ENCODE peak calls at places on chromosomes 3 and 15, in five cellular contexts. U is HCT116, P is neural progenitor cell, B is PC-3, L is hepatocyte. V is an unnamed sample.

GRCh38 chr3:160331127-160331937 is 67.7 kb downstream of the IFT80 start:
- DNase-seq in U (peak; percentile 29), P (no peak), B (peak; percentile 76), L (peak; percentile 21), V (no peak)

GRCh38 chr3:149004622-149005021 is 13.3 kb downstream of the GYG1 start:
- DNase-seq in U (no peak), P (peak; percentile 5), B (peak; percentile 72), L (no peak), V (no peak)

GRCh38 chr3:30495172-30496124 is 111.0 kb upstream of the TGFBR2 start:
- DNase-seq in U (no peak), P (no peak), B (peak; percentile 37), L (no peak), V (no peak)

GRCh38 chr3:36942632-36943248 is 2.1 kb downstream of the TRANK1 start:
- DNase-seq in U (no peak), P (no peak), B (no peak), L (peak; percentile 47), V (no peak)

GRCh38 chr15:45773149-45773548 is 138.3 kb downstream of the SQOR start:
- DNase-seq in U (no peak), P (no peak), B (no peak), L (no peak), V (no peak)

GRCh38 chr3:126465928-126466564 is 9.6 kb downstream of the ZXDC start:
- DNase-seq in U (no peak), P (no peak), B (no peak), L (no peak), V (no peak)

GRCh38 chr3:180680097-180680430 is 775 bp upstream of the CCDC39 start:
- DNase-seq in U (no peak), P (peak; percentile 66), B (no peak), L (peak; percentile 49), V (peak; percentile 18)

GRCh38 chr15:51199541-51199940 is 104.8 kb upstream of the TNFAIP8L3 start:
- DNase-seq in U (no peak), P (no peak), B (no peak), L (no peak), V (no peak)

GRCh38 chr15:43144512-43144911 is 11.1 kb downstream of the TMEM62 start:
- DNase-seq in U (no peak), P (no peak), B (no peak), L (no peak), V (peak; percentile 50)

GRCh38 chr15:38389924-38390542 is 63.9 kb upstream of the FAM98B start:
- DNase-seq in U (peak; percentile 37), P (peak; percentile 70), B (peak; percentile 81), L (peak; percentile 71), V (peak; percentile 68)

GRCh38 chr3:83002869-83003445 is 1241.5 kb upstream of the GBE1 start:
- DNase-seq in U (no peak), P (no peak), B (no peak), L (no peak), V (peak; percentile 79)

GRCh38 chr15:64092864-64093626 is 593 bp downstream of the CIAO2A start:
- DNase-seq in U (no peak), P (peak; percentile 61), B (peak; percentile 12), L (peak; percentile 61), V (peak; percentile 79)

GRCh38 chr15:75191235-75191634 is 10.4 kb upstream of the C15orf39 start:
- DNase-seq in U (no peak), P (no peak), B (no peak), L (no peak), V (no peak)

GRCh38 chr15:80856809-80857377 is 77.7 kb downstream of the CEMIP start:
- DNase-seq in U (peak; percentile 57), P (peak; percentile 75), B (peak; percentile 82), L (no peak), V (no peak)

GRCh38 chr3:183807329-183807728 is 18.0 kb downstream of the MAP6D1 start:
- DNase-seq in U (no peak), P (no peak), B (no peak), L (no peak), V (no peak)

GRCh38 chr15:36161781-36162212 is 417.6 kb upstream of the CDIN1 start:
- DNase-seq in U (no peak), P (peak; percentile 50), B (peak; percentile 80), L (peak; percentile 11), V (no peak)

GRCh38 chr3:178244653-178245384 is 291.4 kb upstream of the KCNMB2 start:
- DNase-seq in U (no peak), P (no peak), B (no peak), L (no peak), V (no peak)

GRCh38 chr3:178246004-178246403 is 290.2 kb upstream of the KCNMB2 start:
- DNase-seq in U (no peak), P (no peak), B (no peak), L (no peak), V (no peak)

DNA sequence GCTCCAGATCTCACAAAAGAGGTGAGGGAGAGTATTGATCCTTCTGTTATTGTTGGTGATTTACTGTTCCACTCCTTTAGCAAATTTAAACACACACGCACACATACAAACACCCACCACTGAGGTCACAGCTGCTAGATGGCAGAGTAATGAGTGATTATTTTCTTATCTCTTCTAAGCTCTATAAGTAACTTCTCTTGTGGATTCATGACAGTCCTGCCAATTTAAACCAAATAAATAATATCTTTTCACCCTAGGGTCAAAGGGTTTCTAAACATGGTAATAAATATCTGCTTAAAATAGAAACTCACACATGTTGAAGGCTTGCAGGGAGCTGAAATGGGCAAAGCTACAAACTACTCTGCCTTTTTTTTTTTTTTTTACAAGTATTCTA is 290.9 kb upstream of the KCNMB2 start:
- DNase-seq in U (no peak), P (no peak), B (no peak), L (no peak), V (no peak)
- TF ChIP-seq EZH2phosphoT487 in U (no peak), P (no peak), B (no peak), L (no peak), V (no peak)

GRCh38 chr3:111863942-111864341 is 4.9 kb downstream of the PHLDB2 start:
- DNase-seq in U (no peak), P (no peak), B (no peak), L (no peak), V (no peak)

GRCh38 chr3:111867889-111868426 is 8.9 kb downstream of the PHLDB2 start:
- DNase-seq in U (no peak), P (no peak), B (no peak), L (no peak), V (no peak)

GRCh38 chr3:111862974-111863373 is 3.9 kb downstream of the PHLDB2 start:
- DNase-seq in U (no peak), P (no peak), B (no peak), L (no peak), V (no peak)

GRCh38 chr3:111862415-111862814 is 3.4 kb downstream of the PHLDB2 start:
- DNase-seq in U (no peak), P (peak; percentile 54), B (no peak), L (no peak), V (no peak)

DNA sequence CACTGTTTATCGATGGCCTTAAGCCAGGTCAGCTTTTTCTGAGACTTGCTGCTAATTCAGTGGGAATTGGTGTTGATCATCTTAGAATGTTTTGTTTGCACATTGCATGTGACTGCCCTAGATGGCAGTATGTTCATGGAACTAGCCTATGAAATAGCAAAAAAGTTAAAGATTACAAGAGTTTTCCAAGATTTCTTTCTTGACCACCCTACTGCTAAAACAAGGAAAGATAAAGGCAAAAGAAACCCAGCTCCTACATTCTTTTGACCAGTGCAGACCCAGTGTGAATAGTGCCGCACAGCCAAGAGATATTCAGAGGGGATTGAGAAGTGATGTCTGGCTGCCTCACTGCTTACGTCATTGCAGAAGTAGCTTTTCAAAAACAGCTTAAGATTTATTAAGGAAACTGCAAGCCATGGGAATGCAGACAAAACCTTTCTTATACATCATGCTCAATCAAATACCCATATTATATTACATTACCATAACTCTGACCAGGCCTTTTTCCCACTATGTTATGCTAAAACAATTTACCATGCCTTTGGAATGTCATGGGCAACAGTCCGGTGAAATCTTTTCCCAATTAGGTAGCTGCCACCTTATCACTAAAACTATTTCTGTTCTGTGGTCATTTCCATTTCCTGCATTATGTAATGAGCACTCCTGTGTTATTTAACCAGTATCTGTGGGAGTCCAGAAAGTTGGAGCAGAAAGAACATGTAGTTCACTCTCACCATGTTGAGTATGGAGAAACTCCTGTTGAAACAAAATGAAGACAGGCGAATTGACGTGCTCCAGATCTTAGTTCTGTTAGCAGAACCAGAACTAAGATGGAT is 6.0 kb downstream of the PHLDB2 start:
- DNase-seq in U (no peak), P (no peak), B (no peak), L (peak; percentile 40), V (no peak)
- TF ChIP-seq CTCF in U (peak; percentile 10), P (no peak), B (peak; percentile 66), L (peak; percentile 56), V (peak; percentile 44)

GRCh38 chr3:132351222-132351806 is 34.1 kb downstream of the ACP3 start:
- DNase-seq in U (no peak), P (no peak), B (no peak), L (no peak), V (no peak)

GRCh38 chr3:132354916-132355702 is 37.9 kb downstream of the ACP3 start:
- DNase-seq in U (no peak), P (no peak), B (no peak), L (no peak), V (no peak)

GRCh38 chr3:132350814-132351213 is 33.6 kb downstream of the ACP3 start:
- DNase-seq in U (no peak), P (no peak), B (no peak), L (no peak), V (no peak)

GRCh38 chr3:132356568-132356967 is 39.4 kb downstream of the ACP3 start:
- DNase-seq in U (no peak), P (no peak), B (no peak), L (no peak), V (no peak)

GRCh38 chr3:132352556-132353143 is 35.4 kb downstream of the ACP3 start:
- DNase-seq in U (peak; percentile 61), P (peak; percentile 78), B (peak; percentile 79), L (peak; percentile 77), V (peak; percentile 71)
- TF ChIP-seq EZH2phosphoT487 in U (no peak), P (no peak), B (no peak), L (no peak), V (no peak)

GRCh38 chr3:50146316-50146901 is 8.7 kb upstream of the SEMA3F start:
- DNase-seq in U (no peak), P (no peak), B (no peak), L (no peak), V (no peak)
- TF ChIP-seq CTCF in U (no peak), P (peak; percentile 16), B (peak; percentile 26), L (no peak), V (peak; percentile 16)

DNA sequence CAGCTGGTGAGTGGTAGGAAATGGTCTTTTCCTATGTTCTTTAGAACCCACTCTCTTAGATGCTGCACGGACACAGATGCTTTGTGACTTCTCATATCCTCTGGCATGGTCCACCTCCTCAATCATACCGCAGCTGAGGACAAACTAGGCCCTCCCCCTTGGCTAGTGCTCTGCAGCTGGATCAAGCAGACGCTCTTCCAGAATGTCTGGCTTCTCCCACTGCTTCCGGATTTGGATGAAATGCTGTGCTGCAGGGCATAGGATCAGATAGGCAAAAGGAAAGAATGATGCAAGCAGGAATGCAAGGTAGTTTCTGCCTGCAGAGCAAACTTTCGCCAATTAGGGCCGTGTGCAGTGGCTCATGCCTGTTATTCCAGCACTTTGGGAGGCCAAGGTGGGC is 75.7 kb upstream of the SLC4A7 start:
- DNase-seq in U (no peak), P (no peak), B (no peak), L (peak; percentile 17), V (no peak)
- TF ChIP-seq EZH2phosphoT487 in U (no peak), P (no peak), B (no peak), L (no peak), V (no peak)